ENCODE peak calls at places on chromosomes 1 and 21, in nine cellular contexts. W is Peyer's patch, J is uterus, Y is tibial nerve, X is HCT116, A is adrenal gland, G is prostate gland, S is suprapubic skin, I is IMR-90. Q is an unnamed sample.

GRCh38 chr1:175317309-175317708 is 124.7 kb upstream of the KIAA0040 start:
- DNase-seq in Y (peak; percentile 40), X (peak; percentile 13), J (no peak), S (no peak), A (no peak), I (no peak), W (no peak), G (no peak), Q (no peak)

GRCh38 chr21:30268608-30269197 is 14.0 kb downstream of the KRTAP24-1 start:
- DNase-seq in G (no peak), X (no peak), S (no peak), W (no peak), Y (no peak), I (no peak), J (no peak), A (no peak), Q (no peak)

GRCh38 chr21:35011681-35012080 is 37.4 kb downstream of the RUNX1 start:
- DNase-seq in J (no peak), S (no peak), X (no peak), I (peak; percentile 70), W (no peak), G (no peak), Y (no peak), A (no peak), Q (no peak)

GRCh38 chr1:56331207-56331891 is 248.0 kb downstream of the PLPP3 start:
- DNase-seq in A (no peak), S (no peak), I (no peak), X (no peak), W (no peak), J (no peak), Y (no peak), G (no peak), Q (no peak)

GRCh38 chr1:3816331-3817137 is 20.2 kb upstream of the LRRC47 start:
- DNase-seq in W (no peak), S (no peak), Y (no peak), I (no peak), A (no peak), X (no peak), G (no peak), J (no peak), Q (peak; percentile 14)

GRCh38 chr1:219119839-219120238 is 53.8 kb upstream of the LYPLAL1 start:
- DNase-seq in S (no peak), G (no peak), Y (no peak), X (no peak), A (no peak), J (peak; percentile 46), W (no peak), I (no peak), Q (no peak)

GRCh38 chr1:236471096-236471495 is 52.7 kb upstream of the LGALS8 start:
- DNase-seq in G (no peak), Y (no peak), J (no peak), A (no peak), I (no peak), S (no peak), W (no peak), X (no peak), Q (no peak)

GRCh38 chr21:14401217-14401616 is 18.3 kb upstream of the HSPA13 start:
- DNase-seq in G (no peak), W (no peak), J (no peak), A (no peak), Y (no peak), I (no peak), X (no peak), S (no peak), Q (no peak)

GRCh38 chr1:176566004-176566975 is 103.3 kb downstream of the PAPPA2 start:
- DNase-seq in X (no peak), I (no peak), A (no peak), S (no peak), W (no peak), J (no peak), G (no peak), Y (no peak), Q (no peak)

GRCh38 chr1:38029081-38029681 is 16.6 kb downstream of the UTP11 start:
- DNase-seq in Y (no peak), J (peak; percentile 47), S (no peak), I (no peak), G (no peak), W (no peak), A (no peak), X (no peak), Q (no peak)

GRCh38 chr1:41670558-41670957 is 186.1 kb upstream of the EDN2 start:
- DNase-seq in S (no peak), W (no peak), G (no peak), X (no peak), J (no peak), I (peak; percentile 87), A (no peak), Y (no peak), Q (no peak)

DNA sequence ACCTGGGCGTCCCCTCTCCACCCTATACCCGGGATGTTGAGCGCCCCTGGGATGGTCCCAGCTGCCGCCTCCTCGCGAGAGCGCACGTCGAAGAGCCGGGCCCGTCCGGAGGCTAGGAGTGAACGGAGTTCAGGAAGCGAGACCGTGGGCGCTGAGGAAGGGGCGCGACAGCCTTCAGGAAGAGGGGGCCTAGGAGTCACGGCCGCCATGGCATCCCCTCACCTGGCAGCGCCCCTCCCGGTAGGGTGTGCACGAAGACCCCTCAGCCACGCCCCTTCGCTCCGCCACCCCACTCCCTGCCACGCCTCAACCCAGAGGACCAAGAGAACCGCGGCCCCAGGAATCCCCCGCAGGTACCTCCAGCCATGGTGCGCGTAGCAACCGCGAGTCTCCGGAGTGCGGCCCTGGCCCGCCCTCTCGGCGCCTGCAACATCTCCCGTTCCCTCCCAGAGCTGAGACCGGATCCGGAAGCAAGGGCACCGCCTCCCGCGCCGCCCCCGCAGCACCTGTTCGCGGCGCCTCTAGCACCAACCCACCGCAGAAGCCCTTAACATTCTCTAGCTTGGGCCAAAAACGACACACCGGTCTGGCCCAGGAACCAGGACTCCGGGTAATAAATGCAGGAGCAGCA is at the start of gene TSTD1:
- DNase-seq in J (no peak), W (peak; percentile 93), G (peak; percentile 74), Y (no peak), I (no peak), S (no peak), X (no peak), A (peak; percentile 58), Q (peak; percentile 80)
- H3K27ac ChIP-seq in J (no peak within 1 kb of the TSS), W (peak within 1 kb of the TSS; percentile 69), G (peak within 1 kb of the TSS; percentile 87), Y (no peak within 1 kb of the TSS), I (no peak within 1 kb of the TSS), S (peak within 1 kb of the TSS; percentile 75), X (peak within 1 kb of the TSS; percentile 88), A (peak within 1 kb of the TSS; percentile 67), Q (peak within 1 kb of the TSS; percentile 36)

GRCh38 chr1:179545316-179545715 is 30.4 kb downstream of the NPHS2 start:
- DNase-seq in X (no peak), I (no peak), Y (no peak), W (no peak), S (no peak), A (no peak), G (no peak), J (no peak), Q (no peak)
- TF ChIP-seq POLR2A in X (no peak), I (no peak), Y (no peak), W (no peak), S (no peak), A (no peak), G (no peak), J (no peak), Q (no peak)

GRCh38 chr1:208455821-208456220 is 211.6 kb upstream of the PLXNA2 start:
- DNase-seq in Y (no peak), A (no peak), G (no peak), J (no peak), S (no peak), I (no peak), W (no peak), X (no peak), Q (no peak)
- H3K27ac ChIP-seq in Y (no peak overlapping the region), A (no peak overlapping the region), G (no peak overlapping the region), J (no peak overlapping the region), S (no peak overlapping the region), I (no peak overlapping the region), W (no peak overlapping the region), X (no peak overlapping the region), Q (no peak overlapping the region)

DNA sequence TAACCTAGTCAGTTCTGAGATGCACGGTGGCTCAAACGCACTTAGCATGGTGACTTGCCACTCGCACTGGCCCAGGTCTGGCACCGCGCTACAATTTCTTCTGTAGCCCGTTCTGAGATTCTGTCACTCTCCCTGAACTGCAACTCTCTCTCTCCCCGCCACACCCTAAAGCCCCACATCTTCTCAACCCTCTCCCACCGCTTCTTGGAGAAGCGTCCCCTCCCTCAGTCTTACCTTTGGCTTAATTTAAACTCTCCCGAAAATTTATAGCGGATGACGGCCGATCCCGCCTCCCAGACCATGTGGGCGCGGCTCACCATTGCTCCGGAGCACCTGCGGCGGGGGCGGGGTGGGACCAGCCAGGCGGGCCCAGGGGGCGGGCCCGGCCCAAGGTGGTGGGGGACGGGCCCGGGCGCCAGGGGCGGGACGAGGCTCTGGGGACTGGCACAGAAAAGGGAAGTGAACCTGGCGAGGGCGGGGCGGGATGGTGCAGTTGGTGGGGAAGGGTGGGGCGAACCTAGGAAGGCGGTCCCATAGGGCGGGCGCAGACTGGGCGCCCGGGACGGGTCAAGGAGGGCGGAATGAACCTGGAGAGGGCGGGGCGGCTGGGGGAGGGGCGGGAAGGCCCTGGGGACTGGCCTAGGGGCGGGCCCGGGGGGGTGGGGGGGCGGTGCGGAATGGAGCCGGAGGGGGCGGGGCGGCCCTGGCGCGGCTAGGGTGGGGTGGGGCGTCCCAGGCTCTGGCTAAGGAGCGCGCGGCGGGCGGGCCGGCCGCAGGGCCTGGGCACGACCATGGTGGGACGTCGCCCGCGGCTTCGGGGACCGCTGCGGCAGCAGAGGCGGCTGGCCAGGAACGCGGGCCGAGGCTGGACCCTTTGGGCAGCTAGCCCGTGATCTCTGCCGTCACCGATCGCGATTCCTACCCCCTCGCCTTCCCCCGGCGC is at the start of gene MAP3K21:
- DNase-seq in Y (peak; percentile 66), I (no peak), S (peak; percentile 94), J (peak; percentile 61), G (peak; percentile 95), X (peak; percentile 95), W (peak; percentile 99), A (peak; percentile 93), Q (peak; percentile 99)
- TF ChIP-seq POLR2A in Y (no peak), I (no peak), S (no peak), J (peak; percentile 54), G (peak; percentile 81), X (peak; percentile 48), W (peak; percentile 80), A (no peak), Q (peak; percentile 74)